ENCODE peak calls at places on chromosomes 5 and 9, in ten cellular contexts. W is skeletal muscle cell; I is left ventricle myocardium inferior; P is neuronal stem cell; B is Caco-2; T is fibroblast of lung; N is fibroblast of pulmonary artery; Y is hepatocyte; Z is CD8-positive, alpha-beta memory T cell; F is naive thymus-derived CD4-positive, alpha-beta T cell. E is an unnamed sample.

GRCh38 chr5:149528661-149529060 is 22.6 kb downstream of the CSNK1A1 start:
- DNase-seq in W (no peak), I (no peak), P (no peak), B (no peak), T (no peak), N (no peak), Y (no peak), Z (no peak), F (no peak), E (no peak)

GRCh38 chr9:102435427-102435826 is 559.7 kb upstream of the CYLC2 start:
- DNase-seq in W (no peak), I (no peak), P (no peak), B (no peak), T (no peak), N (no peak), Y (no peak), Z (no peak), F (no peak), E (no peak)

GRCh38 chr5:177357459-177358332 is at the start of gene RGS14:
- DNase-seq in W (no peak), I (peak; percentile 29), P (no peak), B (no peak), T (no peak), N (peak; percentile 49), Y (no peak), Z (peak; percentile 42), F (peak; percentile 89), E (peak; percentile 85)

GRCh38 chr5:111134080-111134479 is 41.9 kb downstream of the WDR36 start:
- DNase-seq in W (peak; percentile 89), I (no peak), P (no peak), B (no peak), T (peak; percentile 80), N (peak; percentile 74), Y (no peak), Z (no peak), F (no peak), E (no peak)

GRCh38 chr5:177498013-177498847 is 826 bp upstream of the PDLIM7 start:
- DNase-seq in W (no peak), I (peak; percentile 56), P (no peak), B (no peak), T (no peak), N (no peak), Y (peak; percentile 69), Z (peak; percentile 30), F (no peak), E (no peak)

GRCh38 chr9:137465000-137465769 is 6.1 kb upstream of the NSMF start:
- DNase-seq in W (no peak), I (no peak), P (no peak), B (no peak), T (no peak), N (no peak), Y (no peak), Z (no peak), F (no peak), E (no peak)

GRCh38 chr9:88950341-88951141 is 40.7 kb upstream of the S1PR3 start:
- DNase-seq in W (peak; percentile 59), I (no peak), P (no peak), B (peak; percentile 21), T (peak; percentile 84), N (peak; percentile 88), Y (no peak), Z (no peak), F (no peak), E (no peak)

GRCh38 chr5:38723423-38723822 is 122.4 kb upstream of the OSMR start:
- DNase-seq in W (no peak), I (no peak), P (no peak), B (no peak), T (no peak), N (no peak), Y (no peak), Z (no peak), F (no peak), E (no peak)

GRCh38 chr5:77774981-77775772 is 962 bp downstream of the TBCA start:
- DNase-seq in W (no peak), I (no peak), P (no peak), B (peak; percentile 9), T (no peak), N (no peak), Y (no peak), Z (no peak), F (no peak), E (no peak)

GRCh38 chr5:173786296-173787187 is 101.6 kb upstream of the CPEB4 start:
- DNase-seq in W (no peak), I (no peak), P (peak; percentile 48), B (no peak), T (no peak), N (no peak), Y (no peak), Z (no peak), F (no peak), E (no peak)

GRCh38 chr9:134287591-134288518 is 38.4 kb upstream of the RXRA start:
- DNase-seq in W (no peak), I (peak; percentile 9), P (no peak), B (no peak), T (no peak), N (no peak), Y (no peak), Z (no peak), F (no peak), E (no peak)

GRCh38 chr5:16179511-16179935 is at the start of gene MARCHF11:
- DNase-seq in W (no peak), I (no peak), P (peak; percentile 30), B (no peak), T (no peak), N (no peak), Y (peak; percentile 36), Z (no peak), F (no peak), E (no peak)

GRCh38 chr5:28896949-28897348 is 1858.6 kb upstream of the CDH9 start:
- DNase-seq in W (no peak), I (no peak), P (no peak), B (no peak), T (no peak), N (peak; percentile 3), Y (no peak), Z (no peak), F (no peak), E (no peak)

GRCh38 chr5:36777105-36777757 is 99.3 kb upstream of the NIPBL start:
- DNase-seq in W (peak; percentile 3), I (no peak), P (peak; percentile 20), B (peak; percentile 54), T (peak; percentile 38), N (peak; percentile 53), Y (peak; percentile 75), Z (no peak), F (no peak), E (no peak)

GRCh38 chr9:130017035-130017909 is 25.7 kb downstream of the FNBP1 start:
- DNase-seq in W (no peak), I (no peak), P (no peak), B (no peak), T (no peak), N (no peak), Y (no peak), Z (no peak), F (no peak), E (no peak)

GRCh38 chr9:130010151-130010988 is 32.6 kb downstream of the FNBP1 start:
- DNase-seq in W (no peak), I (no peak), P (no peak), B (no peak), T (no peak), N (no peak), Y (no peak), Z (peak; percentile 55), F (peak; percentile 28), E (peak; percentile 93)

GRCh38 chr9:130015353-130016019 is 27.5 kb downstream of the FNBP1 start:
- DNase-seq in W (no peak), I (no peak), P (no peak), B (no peak), T (no peak), N (no peak), Y (no peak), Z (no peak), F (no peak), E (no peak)

GRCh38 chr9:130008577-130008976 is 34.4 kb downstream of the FNBP1 start:
- DNase-seq in W (no peak), I (no peak), P (no peak), B (peak; percentile 15), T (no peak), N (no peak), Y (no peak), Z (no peak), F (no peak), E (no peak)

GRCh38 chr9:130013326-130013725 is 29.7 kb downstream of the FNBP1 start:
- DNase-seq in W (no peak), I (no peak), P (no peak), B (no peak), T (no peak), N (no peak), Y (no peak), Z (no peak), F (no peak), E (no peak)
- H3K4me3 ChIP-seq in W (no peak overlapping the region), I (no peak overlapping the region), P (no peak overlapping the region), B (no peak overlapping the region), T (no peak overlapping the region), N (no peak overlapping the region), Y (no peak overlapping the region), Z (no peak overlapping the region), F (no peak overlapping the region), E (no peak overlapping the region)

GRCh38 chr9:112218908-112219307 is 43.8 kb upstream of the SUSD1 start:
- DNase-seq in W (no peak), I (no peak), P (no peak), B (no peak), T (no peak), N (no peak), Y (no peak), Z (no peak), F (no peak), E (peak; percentile 2)
- H3K4me3 ChIP-seq in W (no peak overlapping the region), I (no peak overlapping the region), P (no peak overlapping the region), B (no peak overlapping the region), T (no peak overlapping the region), N (no peak overlapping the region), Y (no peak overlapping the region), Z (no peak overlapping the region), F (no peak overlapping the region), E (no peak overlapping the region)

GRCh38 chr9:107425110-107426025 is 64.2 kb downstream of the KLF4 start:
- DNase-seq in W (peak; percentile 1), I (peak; percentile 82), P (peak; percentile 56), B (peak; percentile 23), T (peak; percentile 69), N (peak; percentile 76), Y (peak; percentile 83), Z (peak; percentile 4), F (peak; percentile 8), E (peak; percentile 5)
- H3K4me3 ChIP-seq in W (peak overlapping the region; percentile 24), I (peak overlapping the region; percentile 52), P (peak overlapping the region; percentile 16), B (no peak overlapping the region), T (peak overlapping the region; percentile 25), N (peak overlapping the region; percentile 5), Y (no peak overlapping the region), Z (no peak overlapping the region), F (peak overlapping the region; percentile 24), E (no peak overlapping the region)

DNA sequence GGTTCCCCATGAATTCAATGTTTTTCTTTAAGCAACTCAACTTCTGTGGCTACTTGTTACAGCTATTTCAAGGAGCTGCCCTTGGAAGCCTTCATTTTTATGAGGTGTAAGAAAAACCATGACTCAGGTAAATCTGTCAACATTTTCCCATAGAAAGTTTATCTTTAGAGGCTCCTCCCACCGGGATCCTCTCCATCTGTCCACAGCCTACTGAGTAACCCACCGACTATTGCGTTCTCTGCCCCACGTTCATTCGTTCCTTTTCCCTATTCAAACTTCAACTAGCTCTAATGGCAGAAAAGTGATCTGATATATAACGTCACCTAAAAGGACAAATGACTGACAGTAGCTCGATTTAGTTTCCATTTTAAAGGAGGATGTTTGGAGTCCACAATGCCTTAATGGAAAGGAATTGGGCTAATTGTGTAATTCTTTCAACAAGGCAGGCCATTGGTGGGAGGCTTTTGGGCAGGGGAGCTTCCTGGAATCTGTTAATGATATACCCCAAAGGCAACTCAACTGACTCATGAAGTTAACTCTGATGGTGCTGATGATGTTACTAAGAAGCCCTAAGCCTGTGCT is 29.3 kb upstream of the NR3C1 start:
- DNase-seq in W (no peak), I (no peak), P (no peak), B (no peak), T (no peak), N (no peak), Y (peak; percentile 14), Z (no peak), F (no peak), E (no peak)
- H3K4me3 ChIP-seq in W (no peak overlapping the region), I (no peak overlapping the region), P (no peak overlapping the region), B (no peak overlapping the region), T (no peak overlapping the region), N (no peak overlapping the region), Y (no peak overlapping the region), Z (no peak overlapping the region), F (no peak overlapping the region), E (no peak overlapping the region)

E was measured in CD4-positive, alpha-beta memory T cell.